ENCODE peak calls at places on chromosome 20, in nine cellular contexts. One of them, this sample, is unnamed.

GRCh38 chr20:2545594-2545993 is 9.2 kb downstream of the TMC2 start:
- DNase-seq in fibroblast of villous mesenchyme: no peak
- DNase-seq in right atrium auricular region: no peak
- DNase-seq in fibroblast of mammary gland: no peak
- DNase-seq in astrocyte of the spinal cord: no peak
- DNase-seq in GM23338: no peak
- DNase-seq in prostate gland: no peak
- DNase-seq in AG10803: no peak
- DNase-seq in heart left ventricle: no peak
- DNase-seq in this sample: no peak

GRCh38 chr20:38114353-38114791 is 50.7 kb downstream of the TGM2 start:
- DNase-seq in right atrium auricular region: peak
- DNase-seq in astrocyte of the spinal cord: peak
- DNase-seq in prostate gland: no peak
- DNase-seq in fibroblast of villous mesenchyme: peak
- DNase-seq in heart left ventricle: no peak
- DNase-seq in GM23338: no peak
- DNase-seq in AG10803: peak
- DNase-seq in fibroblast of mammary gland: peak
- DNase-seq in this sample: peak

GRCh38 chr20:58699246-58700107 is 6.9 kb downstream of the NPEPL1 start:
- DNase-seq in heart left ventricle: peak
- DNase-seq in prostate gland: no peak
- DNase-seq in astrocyte of the spinal cord: no peak
- DNase-seq in GM23338: no peak
- DNase-seq in fibroblast of mammary gland: no peak
- DNase-seq in right atrium auricular region: no peak
- DNase-seq in fibroblast of villous mesenchyme: no peak
- DNase-seq in AG10803: no peak
- DNase-seq in this sample: peak

GRCh38 chr20:63378626-63379025 is 17.5 kb upstream of the CHRNA4 start:
- DNase-seq in astrocyte of the spinal cord: no peak
- DNase-seq in AG10803: no peak
- DNase-seq in GM23338: peak
- DNase-seq in prostate gland: no peak
- DNase-seq in right atrium auricular region: no peak
- DNase-seq in heart left ventricle: no peak
- DNase-seq in fibroblast of mammary gland: no peak
- DNase-seq in fibroblast of villous mesenchyme: no peak
- DNase-seq in this sample: no peak

GRCh38 chr20:9110916-9111432 is 42.1 kb downstream of the PLCB4 start:
- DNase-seq in astrocyte of the spinal cord: no peak
- DNase-seq in AG10803: peak
- DNase-seq in fibroblast of mammary gland: peak
- DNase-seq in prostate gland: no peak
- DNase-seq in GM23338: no peak
- DNase-seq in right atrium auricular region: no peak
- DNase-seq in heart left ventricle: no peak
- DNase-seq in fibroblast of villous mesenchyme: no peak
- DNase-seq in this sample: no peak

GRCh38 chr20:3000852-3001523 is 42.4 kb upstream of the GNRH2 start:
- DNase-seq in right atrium auricular region: no peak
- DNase-seq in fibroblast of villous mesenchyme: peak
- DNase-seq in prostate gland: no peak
- DNase-seq in AG10803: peak
- DNase-seq in fibroblast of mammary gland: peak
- DNase-seq in heart left ventricle: no peak
- DNase-seq in astrocyte of the spinal cord: peak
- DNase-seq in GM23338: peak
- DNase-seq in this sample: peak

GRCh38 chr20:20084296-20084752 is 32.0 kb downstream of the CFAP61 start:
- DNase-seq in heart left ventricle: no peak
- DNase-seq in right atrium auricular region: no peak
- DNase-seq in fibroblast of mammary gland: no peak
- DNase-seq in prostate gland: no peak
- DNase-seq in astrocyte of the spinal cord: no peak
- DNase-seq in AG10803: no peak
- DNase-seq in fibroblast of villous mesenchyme: no peak
- DNase-seq in GM23338: no peak
- DNase-seq in this sample: no peak

GRCh38 chr20:49969946-49970345 is 12.8 kb upstream of the SNAI1 start:
- DNase-seq in astrocyte of the spinal cord: no peak
- DNase-seq in right atrium auricular region: no peak
- DNase-seq in AG10803: no peak
- DNase-seq in fibroblast of mammary gland: no peak
- DNase-seq in heart left ventricle: no peak
- DNase-seq in fibroblast of villous mesenchyme: no peak
- DNase-seq in GM23338: no peak
- DNase-seq in prostate gland: no peak
- DNase-seq in this sample: no peak

GRCh38 chr20:840503-840857 is 7.0 kb downstream of the FAM110A start:
- DNase-seq in AG10803: no peak
- DNase-seq in right atrium auricular region: no peak
- DNase-seq in astrocyte of the spinal cord: no peak
- DNase-seq in heart left ventricle: no peak
- DNase-seq in prostate gland: no peak
- DNase-seq in fibroblast of mammary gland: no peak
- DNase-seq in GM23338: no peak
- DNase-seq in fibroblast of villous mesenchyme: no peak
- DNase-seq in this sample: no peak

GRCh38 chr20:843908-844307 is 10.4 kb downstream of the FAM110A start:
- DNase-seq in AG10803: no peak
- DNase-seq in fibroblast of villous mesenchyme: no peak
- DNase-seq in fibroblast of mammary gland: no peak
- DNase-seq in astrocyte of the spinal cord: no peak
- DNase-seq in prostate gland: peak
- DNase-seq in right atrium auricular region: no peak
- DNase-seq in GM23338: no peak
- DNase-seq in heart left ventricle: no peak
- DNase-seq in this sample: no peak

GRCh38 chr20:840858-841567 is 7.5 kb downstream of the FAM110A start:
- DNase-seq in fibroblast of villous mesenchyme: peak
- DNase-seq in fibroblast of mammary gland: no peak
- DNase-seq in right atrium auricular region: no peak
- DNase-seq in GM23338: peak
- DNase-seq in heart left ventricle: no peak
- DNase-seq in astrocyte of the spinal cord: no peak
- DNase-seq in AG10803: no peak
- DNase-seq in prostate gland: peak
- DNase-seq in this sample: no peak

GRCh38 chr20:841568-842546 is 8.3 kb downstream of the FAM110A start:
- DNase-seq in heart left ventricle: no peak
- DNase-seq in right atrium auricular region: no peak
- DNase-seq in fibroblast of mammary gland: no peak
- DNase-seq in prostate gland: peak
- DNase-seq in AG10803: no peak
- DNase-seq in GM23338: peak
- DNase-seq in fibroblast of villous mesenchyme: no peak
- DNase-seq in astrocyte of the spinal cord: no peak
- DNase-seq in this sample: no peak

DNA sequence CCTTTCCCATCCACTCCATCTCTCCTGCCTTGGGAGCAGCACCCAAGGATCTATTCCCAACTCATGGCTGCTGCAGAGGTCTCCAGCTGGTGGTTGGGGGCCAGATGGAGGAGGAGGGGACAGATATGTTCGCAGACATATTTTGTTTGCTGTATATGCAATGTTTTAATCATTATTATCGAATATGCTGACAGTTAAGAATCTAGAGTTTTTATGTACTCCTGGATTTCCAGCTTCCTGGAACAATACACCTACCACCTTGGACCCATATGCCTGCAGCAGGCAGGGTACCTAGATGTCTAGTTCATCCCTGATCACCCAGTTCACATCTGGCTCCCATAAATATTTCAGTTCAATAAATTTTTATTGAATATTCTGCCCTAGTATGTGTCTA is 9.0 kb downstream of the FAM110A start:
- DNase-seq in right atrium auricular region: no peak
- DNase-seq in astrocyte of the spinal cord: no peak
- DNase-seq in AG10803: no peak
- DNase-seq in fibroblast of mammary gland: no peak
- DNase-seq in fibroblast of villous mesenchyme: no peak
- DNase-seq in prostate gland: no peak
- DNase-seq in heart left ventricle: no peak
- DNase-seq in GM23338: no peak
- DNase-seq in this sample: no peak
- H3K4me3 ChIP-seq in right atrium auricular region: no peak
- H3K4me3 ChIP-seq in astrocyte of the spinal cord: no peak
- H3K4me3 ChIP-seq in AG10803: no peak
- H3K4me3 ChIP-seq in fibroblast of mammary gland: no peak
- H3K4me3 ChIP-seq in fibroblast of villous mesenchyme: no peak
- H3K4me3 ChIP-seq in prostate gland: peak
- H3K4me3 ChIP-seq in heart left ventricle: no peak
- H3K4me3 ChIP-seq in GM23338: peak
- H3K4me3 ChIP-seq in this sample: no peak

GRCh38 chr20:25692499-25692898 is 4.2 kb downstream of the ZNF337 start:
- DNase-seq in prostate gland: no peak
- DNase-seq in fibroblast of mammary gland: peak
- DNase-seq in GM23338: peak
- DNase-seq in fibroblast of villous mesenchyme: no peak
- DNase-seq in astrocyte of the spinal cord: no peak
- DNase-seq in heart left ventricle: no peak
- DNase-seq in AG10803: peak
- DNase-seq in right atrium auricular region: no peak
- DNase-seq in this sample: no peak

GRCh38 chr20:25695532-25696383 is 895 bp downstream of the ZNF337 start:
- DNase-seq in AG10803: peak
- DNase-seq in heart left ventricle: no peak
- DNase-seq in fibroblast of mammary gland: peak
- DNase-seq in GM23338: peak
- DNase-seq in right atrium auricular region: no peak
- DNase-seq in astrocyte of the spinal cord: no peak
- DNase-seq in fibroblast of villous mesenchyme: peak
- DNase-seq in prostate gland: no peak
- DNase-seq in this sample: peak

GRCh38 chr20:25699914-25700313 is 3.3 kb upstream of the ZNF337 start:
- DNase-seq in right atrium auricular region: no peak
- DNase-seq in heart left ventricle: no peak
- DNase-seq in GM23338: no peak
- DNase-seq in AG10803: no peak
- DNase-seq in prostate gland: no peak
- DNase-seq in fibroblast of villous mesenchyme: no peak
- DNase-seq in fibroblast of mammary gland: peak
- DNase-seq in astrocyte of the spinal cord: peak
- DNase-seq in this sample: peak

GRCh38 chr20:25697132-25697446 is 436 bp upstream of the ZNF337 start:
- DNase-seq in AG10803: no peak
- DNase-seq in astrocyte of the spinal cord: no peak
- DNase-seq in heart left ventricle: no peak
- DNase-seq in GM23338: no peak
- DNase-seq in fibroblast of villous mesenchyme: no peak
- DNase-seq in prostate gland: no peak
- DNase-seq in fibroblast of mammary gland: no peak
- DNase-seq in right atrium auricular region: no peak
- DNase-seq in this sample: no peak

DNA sequence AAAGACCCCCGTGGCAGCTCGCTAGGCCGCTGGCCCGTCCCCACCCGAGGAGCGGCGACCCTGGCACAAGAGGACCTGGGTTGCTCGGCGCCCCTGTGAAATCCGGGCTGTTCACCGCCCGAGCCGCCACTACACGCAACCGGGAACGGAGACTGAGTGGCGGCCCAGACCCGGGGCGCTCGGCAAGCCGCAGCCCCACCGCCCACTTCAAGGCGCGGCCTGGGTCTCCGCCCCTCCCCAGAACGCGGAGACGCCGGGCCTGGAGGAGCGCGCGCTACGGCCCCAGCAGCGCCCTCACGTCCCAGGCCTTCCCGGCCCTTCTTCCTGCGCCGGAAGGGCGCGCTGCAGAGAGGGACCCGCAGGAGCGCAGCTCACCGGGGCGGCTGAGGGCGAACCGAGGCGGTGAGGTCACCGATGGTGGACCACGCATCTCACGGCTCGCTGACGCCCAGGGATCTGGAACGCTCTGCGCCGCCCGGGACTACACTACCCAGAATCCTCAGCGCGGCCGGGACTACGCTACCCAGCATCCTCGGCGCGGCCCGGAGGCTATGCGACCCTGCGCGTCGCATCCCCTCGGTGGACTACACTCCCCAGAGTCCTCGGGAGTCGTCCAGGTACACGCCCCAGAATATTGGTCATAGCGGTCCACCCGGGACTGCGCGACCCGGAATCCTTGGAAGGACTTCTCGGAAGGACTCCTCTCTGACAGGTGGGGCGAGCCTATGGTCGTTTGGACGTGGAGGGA is at the start of gene ZNF337:
- DNase-seq in fibroblast of mammary gland: peak
- DNase-seq in right atrium auricular region: peak
- DNase-seq in GM23338: peak
- DNase-seq in AG10803: peak
- DNase-seq in heart left ventricle: peak
- DNase-seq in astrocyte of the spinal cord: peak
- DNase-seq in fibroblast of villous mesenchyme: peak
- DNase-seq in prostate gland: peak
- DNase-seq in this sample: peak
- TF ChIP-seq CTCF in fibroblast of mammary gland: no peak
- TF ChIP-seq CTCF in right atrium auricular region: no peak
- TF ChIP-seq CTCF in GM23338: no peak
- TF ChIP-seq CTCF in AG10803: peak
- TF ChIP-seq CTCF in heart left ventricle: peak
- TF ChIP-seq CTCF in astrocyte of the spinal cord: peak
- TF ChIP-seq CTCF in fibroblast of villous mesenchyme: peak
- TF ChIP-seq CTCF in prostate gland: no peak
- TF ChIP-seq CTCF in this sample: no peak

GRCh38 chr20:36835453-36836198 is 40.3 kb upstream of the TLDC2 start:
- DNase-seq in right atrium auricular region: peak
- DNase-seq in heart left ventricle: peak
- DNase-seq in AG10803: peak
- DNase-seq in astrocyte of the spinal cord: peak
- DNase-seq in GM23338: peak
- DNase-seq in fibroblast of mammary gland: peak
- DNase-seq in prostate gland: peak
- DNase-seq in fibroblast of villous mesenchyme: peak
- DNase-seq in this sample: peak
- H3K4me3 ChIP-seq in right atrium auricular region: peak
- H3K4me3 ChIP-seq in heart left ventricle: peak
- H3K4me3 ChIP-seq in AG10803: peak
- H3K4me3 ChIP-seq in astrocyte of the spinal cord: peak
- H3K4me3 ChIP-seq in GM23338: peak
- H3K4me3 ChIP-seq in fibroblast of mammary gland: no peak
- H3K4me3 ChIP-seq in prostate gland: peak
- H3K4me3 ChIP-seq in fibroblast of villous mesenchyme: peak
- H3K4me3 ChIP-seq in this sample: no peak

GRCh38 chr20:34111057-34111711 is 859 bp downstream of the EIF2S2 start:
- DNase-seq in AG10803: peak
- DNase-seq in fibroblast of villous mesenchyme: peak
- DNase-seq in GM23338: peak
- DNase-seq in astrocyte of the spinal cord: peak
- DNase-seq in right atrium auricular region: no peak
- DNase-seq in prostate gland: no peak
- DNase-seq in heart left ventricle: peak
- DNase-seq in fibroblast of mammary gland: peak
- DNase-seq in this sample: peak

GRCh38 chr20:34108616-34109174 is 3.3 kb downstream of the EIF2S2 start:
- DNase-seq in right atrium auricular region: no peak
- DNase-seq in fibroblast of mammary gland: no peak
- DNase-seq in heart left ventricle: no peak
- DNase-seq in AG10803: no peak
- DNase-seq in GM23338: no peak
- DNase-seq in prostate gland: no peak
- DNase-seq in astrocyte of the spinal cord: no peak
- DNase-seq in fibroblast of villous mesenchyme: no peak
- DNase-seq in this sample: no peak

GRCh38 chr20:34111712-34112599 is at the start of gene EIF2S2:
- DNase-seq in right atrium auricular region: peak
- DNase-seq in AG10803: peak
- DNase-seq in prostate gland: peak
- DNase-seq in GM23338: peak
- DNase-seq in fibroblast of villous mesenchyme: peak
- DNase-seq in astrocyte of the spinal cord: peak
- DNase-seq in fibroblast of mammary gland: peak
- DNase-seq in heart left ventricle: peak
- DNase-seq in this sample: peak

GRCh38 chr20:34109442-34109841 is 2.6 kb downstream of the EIF2S2 start:
- DNase-seq in astrocyte of the spinal cord: no peak
- DNase-seq in fibroblast of villous mesenchyme: no peak
- DNase-seq in GM23338: no peak
- DNase-seq in AG10803: no peak
- DNase-seq in heart left ventricle: no peak
- DNase-seq in right atrium auricular region: no peak
- DNase-seq in prostate gland: no peak
- DNase-seq in fibroblast of mammary gland: no peak
- DNase-seq in this sample: no peak

DNA sequence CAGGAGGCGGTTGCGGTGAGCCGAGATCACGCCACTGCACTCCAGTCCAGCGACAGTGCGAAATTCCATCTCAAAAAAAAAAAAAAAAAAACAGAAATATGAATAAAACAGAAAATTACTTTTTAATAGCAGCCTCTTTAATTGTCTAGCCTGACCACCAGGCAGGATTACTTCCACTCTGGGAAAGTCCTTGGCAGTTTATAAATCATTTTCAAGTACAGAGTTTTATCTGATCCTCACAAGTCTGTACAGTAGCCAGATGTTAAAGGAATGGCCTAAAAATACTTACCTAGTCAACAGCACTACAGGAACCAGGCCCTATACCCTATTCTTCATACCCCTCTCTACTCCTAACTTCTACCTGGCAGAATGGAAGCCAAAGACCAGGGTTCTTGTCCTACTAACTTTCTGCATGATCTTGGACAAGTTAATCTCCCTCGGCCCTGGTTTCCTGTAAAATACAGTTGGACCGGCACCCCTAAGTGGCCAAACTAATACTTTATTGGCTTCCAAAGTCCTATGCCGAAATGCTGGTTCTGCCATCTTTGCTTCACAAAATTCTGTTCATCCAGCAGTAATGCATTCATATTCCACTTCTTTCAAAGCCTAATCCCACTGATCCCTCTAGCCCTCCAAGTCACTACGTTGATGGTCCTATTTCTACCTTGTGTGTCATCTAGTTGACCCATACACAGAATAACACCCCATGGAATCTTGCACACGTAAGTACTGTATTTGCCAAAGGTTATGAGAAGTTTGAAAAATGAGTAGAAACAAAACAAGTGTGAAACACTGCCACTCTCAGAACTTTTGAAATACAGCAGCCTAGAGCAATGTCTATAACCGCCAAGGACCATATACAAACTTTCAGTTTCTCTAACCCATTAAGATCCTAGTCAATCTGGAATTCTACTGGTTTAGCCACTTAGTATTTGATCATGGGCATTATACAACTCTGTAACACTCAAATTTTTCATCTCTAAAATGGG is 1.7 kb downstream of the EIF2S2 start:
- DNase-seq in fibroblast of mammary gland: peak
- DNase-seq in GM23338: no peak
- DNase-seq in fibroblast of villous mesenchyme: peak
- DNase-seq in heart left ventricle: no peak
- DNase-seq in right atrium auricular region: no peak
- DNase-seq in prostate gland: no peak
- DNase-seq in AG10803: peak
- DNase-seq in astrocyte of the spinal cord: peak
- DNase-seq in this sample: peak
- TF ChIP-seq CTCF in fibroblast of mammary gland: no peak
- TF ChIP-seq CTCF in GM23338: no peak
- TF ChIP-seq CTCF in fibroblast of villous mesenchyme: no peak
- TF ChIP-seq CTCF in heart left ventricle: no peak
- TF ChIP-seq CTCF in right atrium auricular region: no peak
- TF ChIP-seq CTCF in prostate gland: no peak
- TF ChIP-seq CTCF in AG10803: no peak
- TF ChIP-seq CTCF in astrocyte of the spinal cord: no peak
- TF ChIP-seq CTCF in this sample: no peak

This sample was measured in fibroblast of pulmonary artery.